ENCODE peak calls at places on chromosomes 12 and 14, in ten cellular contexts. One of them, this sample, is unnamed.
A peak's percentile ranks its signal among the peaks of the same experiment; 100 is the strongest.

GRCh38 chr12:113468365-113469223 is 3.1 kb downstream of the LHX5 start:
- DNase-seq in AG09309: no peak
- DNase-seq in A549: no peak
- DNase-seq in OCI-LY7: no peak
- DNase-seq in epithelial cell of esophagus: no peak
- DNase-seq in cardiac muscle cell: peak; percentile 10
- DNase-seq in ascending aorta: no peak
- DNase-seq in Panc1: no peak
- DNase-seq in GM12865: no peak
- DNase-seq in HL-60: no peak
- DNase-seq in this sample: no peak

GRCh38 chr12:51961834-51962233 is 10.3 kb downstream of the ACVR1B start:
- DNase-seq in Panc1: no peak
- DNase-seq in cardiac muscle cell: no peak
- DNase-seq in A549: no peak
- DNase-seq in epithelial cell of esophagus: peak; percentile 30
- DNase-seq in AG09309: no peak
- DNase-seq in OCI-LY7: no peak
- DNase-seq in GM12865: no peak
- DNase-seq in HL-60: no peak
- DNase-seq in ascending aorta: peak; percentile 28
- DNase-seq in this sample: no peak

GRCh38 chr12:100026241-100026640 is 41.5 kb upstream of the ANKS1B start:
- DNase-seq in HL-60: no peak
- DNase-seq in GM12865: no peak
- DNase-seq in ascending aorta: no peak
- DNase-seq in OCI-LY7: no peak
- DNase-seq in Panc1: no peak
- DNase-seq in A549: no peak
- DNase-seq in epithelial cell of esophagus: no peak
- DNase-seq in cardiac muscle cell: no peak
- DNase-seq in AG09309: no peak
- DNase-seq in this sample: no peak

GRCh38 chr14:37036669-37037341 is 135.6 kb downstream of the SLC25A21 start:
- DNase-seq in cardiac muscle cell: no peak
- DNase-seq in A549: no peak
- DNase-seq in ascending aorta: no peak
- DNase-seq in epithelial cell of esophagus: no peak
- DNase-seq in HL-60: no peak
- DNase-seq in OCI-LY7: no peak
- DNase-seq in AG09309: no peak
- DNase-seq in GM12865: peak; percentile 21
- DNase-seq in Panc1: no peak
- DNase-seq in this sample: peak; percentile 45

GRCh38 chr12:30825341-30825740 is 70.6 kb upstream of the CAPRIN2 start:
- DNase-seq in Panc1: no peak
- DNase-seq in cardiac muscle cell: no peak
- DNase-seq in epithelial cell of esophagus: no peak
- DNase-seq in GM12865: no peak
- DNase-seq in OCI-LY7: no peak
- DNase-seq in HL-60: no peak
- DNase-seq in A549: no peak
- DNase-seq in AG09309: no peak
- DNase-seq in ascending aorta: no peak
- DNase-seq in this sample: no peak

GRCh38 chr14:61282746-61283145 is 1.6 kb upstream of the TMEM30B start:
- DNase-seq in HL-60: no peak
- DNase-seq in epithelial cell of esophagus: peak; percentile 8
- DNase-seq in GM12865: no peak
- DNase-seq in A549: no peak
- DNase-seq in AG09309: no peak
- DNase-seq in Panc1: no peak
- DNase-seq in OCI-LY7: no peak
- DNase-seq in ascending aorta: no peak
- DNase-seq in cardiac muscle cell: no peak
- DNase-seq in this sample: no peak

GRCh38 chr12:10900972-10901371 is 8.4 kb downstream of the TAS2R13 start:
- DNase-seq in HL-60: no peak
- DNase-seq in Panc1: no peak
- DNase-seq in cardiac muscle cell: no peak
- DNase-seq in OCI-LY7: no peak
- DNase-seq in AG09309: no peak
- DNase-seq in GM12865: no peak
- DNase-seq in epithelial cell of esophagus: peak; percentile 7
- DNase-seq in A549: no peak
- DNase-seq in ascending aorta: no peak
- DNase-seq in this sample: no peak

GRCh38 chr12:12425616-12426015 is 68.7 kb downstream of the BORCS5 start:
- DNase-seq in HL-60: no peak
- DNase-seq in AG09309: no peak
- DNase-seq in GM12865: no peak
- DNase-seq in Panc1: no peak
- DNase-seq in ascending aorta: no peak
- DNase-seq in OCI-LY7: no peak
- DNase-seq in A549: no peak
- DNase-seq in epithelial cell of esophagus: peak; percentile 42
- DNase-seq in cardiac muscle cell: no peak
- DNase-seq in this sample: peak; percentile 51

GRCh38 chr14:76953196-76953945 is 75.1 kb downstream of the IRF2BPL start:
- DNase-seq in ascending aorta: peak; percentile 84
- DNase-seq in epithelial cell of esophagus: peak; percentile 73
- DNase-seq in cardiac muscle cell: no peak
- DNase-seq in OCI-LY7: no peak
- DNase-seq in HL-60: no peak
- DNase-seq in A549: peak; percentile 90
- DNase-seq in Panc1: no peak
- DNase-seq in GM12865: peak; percentile 57
- DNase-seq in AG09309: peak; percentile 44
- DNase-seq in this sample: peak; percentile 78

GRCh38 chr12:32583535-32583934 is 95.6 kb upstream of the DNM1L start:
- DNase-seq in HL-60: no peak
- DNase-seq in epithelial cell of esophagus: no peak
- DNase-seq in cardiac muscle cell: no peak
- DNase-seq in Panc1: no peak
- DNase-seq in GM12865: no peak
- DNase-seq in A549: no peak
- DNase-seq in OCI-LY7: no peak
- DNase-seq in AG09309: no peak
- DNase-seq in ascending aorta: no peak
- DNase-seq in this sample: peak; percentile 57

GRCh38 chr12:26097046-26097878 is 27.6 kb downstream of the BHLHE41 start:
- DNase-seq in ascending aorta: peak; percentile 77
- DNase-seq in GM12865: peak; percentile 69
- DNase-seq in OCI-LY7: peak; percentile 64
- DNase-seq in Panc1: peak; percentile 86
- DNase-seq in HL-60: peak; percentile 64
- DNase-seq in cardiac muscle cell: peak; percentile 81
- DNase-seq in AG09309: peak; percentile 37
- DNase-seq in epithelial cell of esophagus: peak; percentile 87
- DNase-seq in A549: peak; percentile 86
- DNase-seq in this sample: peak; percentile 86

GRCh38 chr14:98082833-98083232 is 1189.2 kb downstream of the BCL11B start:
- DNase-seq in epithelial cell of esophagus: no peak
- DNase-seq in HL-60: no peak
- DNase-seq in ascending aorta: no peak
- DNase-seq in OCI-LY7: no peak
- DNase-seq in cardiac muscle cell: no peak
- DNase-seq in A549: no peak
- DNase-seq in GM12865: no peak
- DNase-seq in Panc1: no peak
- DNase-seq in AG09309: no peak
- DNase-seq in this sample: no peak

GRCh38 chr14:76964695-76965094 is 63.8 kb downstream of the IRF2BPL start:
- DNase-seq in GM12865: peak; percentile 64
- DNase-seq in epithelial cell of esophagus: no peak
- DNase-seq in HL-60: no peak
- DNase-seq in ascending aorta: no peak
- DNase-seq in OCI-LY7: no peak
- DNase-seq in A549: no peak
- DNase-seq in Panc1: no peak
- DNase-seq in cardiac muscle cell: no peak
- DNase-seq in AG09309: no peak
- DNase-seq in this sample: no peak

GRCh38 chr12:123387508-123388217 is 3.7 kb downstream of the KMT5A start:
- DNase-seq in GM12865: peak; percentile 59
- DNase-seq in epithelial cell of esophagus: no peak
- DNase-seq in ascending aorta: no peak
- DNase-seq in AG09309: no peak
- DNase-seq in HL-60: peak; percentile 45
- DNase-seq in OCI-LY7: peak; percentile 49
- DNase-seq in Panc1: no peak
- DNase-seq in cardiac muscle cell: peak; percentile 12
- DNase-seq in A549: no peak
- DNase-seq in this sample: no peak

GRCh38 chr12:123382684-123383083 is 1.2 kb upstream of the KMT5A start:
- DNase-seq in OCI-LY7: no peak
- DNase-seq in epithelial cell of esophagus: no peak
- DNase-seq in A549: no peak
- DNase-seq in ascending aorta: no peak
- DNase-seq in GM12865: no peak
- DNase-seq in cardiac muscle cell: no peak
- DNase-seq in Panc1: no peak
- DNase-seq in HL-60: no peak
- DNase-seq in AG09309: no peak
- DNase-seq in this sample: no peak

GRCh38 chr12:123384994-123385376 is 1.1 kb downstream of the KMT5A start:
- DNase-seq in AG09309: no peak
- DNase-seq in ascending aorta: no peak
- DNase-seq in cardiac muscle cell: no peak
- DNase-seq in OCI-LY7: no peak
- DNase-seq in epithelial cell of esophagus: peak; percentile 77
- DNase-seq in GM12865: no peak
- DNase-seq in HL-60: no peak
- DNase-seq in A549: peak; percentile 60
- DNase-seq in Panc1: no peak
- DNase-seq in this sample: peak; percentile 65

GRCh38 chr12:123388218-123388947 is 4.5 kb downstream of the KMT5A start:
- DNase-seq in AG09309: no peak
- DNase-seq in ascending aorta: peak; percentile 90
- DNase-seq in OCI-LY7: peak; percentile 83
- DNase-seq in cardiac muscle cell: peak; percentile 88
- DNase-seq in A549: peak; percentile 87
- DNase-seq in epithelial cell of esophagus: peak; percentile 78
- DNase-seq in Panc1: no peak
- DNase-seq in HL-60: peak; percentile 70
- DNase-seq in GM12865: peak; percentile 81
- DNase-seq in this sample: peak; percentile 75

GRCh38 chr12:123384318-123384993 is 524 bp downstream of the KMT5A start:
- DNase-seq in A549: no peak
- DNase-seq in GM12865: peak; percentile 38
- DNase-seq in HL-60: no peak
- DNase-seq in epithelial cell of esophagus: peak; percentile 32
- DNase-seq in Panc1: no peak
- DNase-seq in ascending aorta: no peak
- DNase-seq in cardiac muscle cell: peak; percentile 11
- DNase-seq in AG09309: no peak
- DNase-seq in OCI-LY7: peak; percentile 19
- DNase-seq in this sample: no peak
- TF ChIP-seq CTCF in A549: peak; percentile 9
- TF ChIP-seq CTCF in GM12865: no peak
- TF ChIP-seq CTCF in HL-60: no peak
- TF ChIP-seq CTCF in epithelial cell of esophagus: no peak
- TF ChIP-seq CTCF in Panc1: no peak
- TF ChIP-seq CTCF in ascending aorta: no peak
- TF ChIP-seq CTCF in cardiac muscle cell: no peak
- TF ChIP-seq CTCF in AG09309: no peak
- TF ChIP-seq CTCF in OCI-LY7: peak; percentile 45
- TF ChIP-seq CTCF in this sample: no peak

GRCh38 chr12:120241561-120242274 is 23.8 kb downstream of the PXN start:
- DNase-seq in AG09309: no peak
- DNase-seq in HL-60: no peak
- DNase-seq in GM12865: no peak
- DNase-seq in Panc1: no peak
- DNase-seq in epithelial cell of esophagus: peak; percentile 73
- DNase-seq in cardiac muscle cell: no peak
- DNase-seq in OCI-LY7: no peak
- DNase-seq in ascending aorta: no peak
- DNase-seq in A549: no peak
- DNase-seq in this sample: no peak
- H3K4me3 ChIP-seq in AG09309: no peak overlapping the region
- H3K4me3 ChIP-seq in HL-60: no peak overlapping the region
- H3K4me3 ChIP-seq in GM12865: no peak overlapping the region
- H3K4me3 ChIP-seq in Panc1: no peak overlapping the region
- H3K4me3 ChIP-seq in epithelial cell of esophagus: no peak overlapping the region
- H3K4me3 ChIP-seq in cardiac muscle cell: no peak overlapping the region
- H3K4me3 ChIP-seq in OCI-LY7: no peak overlapping the region
- H3K4me3 ChIP-seq in ascending aorta: no peak overlapping the region
- H3K4me3 ChIP-seq in A549: no peak overlapping the region
- H3K4me3 ChIP-seq in this sample: no peak overlapping the region

DNA sequence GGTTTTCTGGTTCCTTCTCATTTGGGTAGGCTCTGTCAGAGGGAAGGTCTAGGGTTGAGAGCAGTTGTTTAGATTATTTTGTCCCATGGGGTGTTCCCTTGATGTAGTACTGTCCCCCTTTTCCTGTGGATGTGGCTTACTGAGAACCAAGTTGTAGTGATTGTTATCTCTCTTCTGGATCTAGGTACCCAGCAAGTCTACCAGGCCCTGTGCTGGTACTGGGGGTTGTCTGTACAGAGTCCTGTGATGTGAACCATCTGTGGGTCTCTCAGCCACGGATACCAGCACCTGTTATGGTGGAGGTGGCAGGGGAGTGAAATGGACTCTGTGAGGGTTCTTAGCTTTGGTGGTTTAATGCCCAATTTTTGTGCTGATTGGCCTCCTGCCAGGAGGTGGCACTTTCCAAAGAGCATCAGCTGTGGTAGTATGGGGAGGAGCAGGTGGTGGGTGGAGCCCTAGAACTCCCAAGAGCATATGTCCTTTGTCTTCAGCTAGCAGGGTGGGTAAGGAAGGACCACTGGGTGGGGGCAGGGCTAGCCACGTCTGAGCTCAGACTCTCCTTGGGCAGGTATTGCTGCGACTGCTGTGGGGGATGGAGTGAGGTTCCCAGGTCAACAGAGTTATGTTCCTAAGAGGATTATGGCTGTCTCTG is 179.3 kb upstream of the BTG1 start:
- DNase-seq in Panc1: no peak
- DNase-seq in cardiac muscle cell: no peak
- DNase-seq in OCI-LY7: peak; percentile 51
- DNase-seq in A549: no peak
- DNase-seq in HL-60: no peak
- DNase-seq in AG09309: no peak
- DNase-seq in GM12865: no peak
- DNase-seq in ascending aorta: no peak
- DNase-seq in epithelial cell of esophagus: no peak
- DNase-seq in this sample: no peak
- TF ChIP-seq CTCF in Panc1: no peak
- TF ChIP-seq CTCF in cardiac muscle cell: no peak
- TF ChIP-seq CTCF in OCI-LY7: peak; percentile 46
- TF ChIP-seq CTCF in A549: no peak
- TF ChIP-seq CTCF in HL-60: no peak
- TF ChIP-seq CTCF in AG09309: no peak
- TF ChIP-seq CTCF in GM12865: no peak
- TF ChIP-seq CTCF in ascending aorta: no peak
- TF ChIP-seq CTCF in epithelial cell of esophagus: no peak
- TF ChIP-seq CTCF in this sample: no peak

DNA sequence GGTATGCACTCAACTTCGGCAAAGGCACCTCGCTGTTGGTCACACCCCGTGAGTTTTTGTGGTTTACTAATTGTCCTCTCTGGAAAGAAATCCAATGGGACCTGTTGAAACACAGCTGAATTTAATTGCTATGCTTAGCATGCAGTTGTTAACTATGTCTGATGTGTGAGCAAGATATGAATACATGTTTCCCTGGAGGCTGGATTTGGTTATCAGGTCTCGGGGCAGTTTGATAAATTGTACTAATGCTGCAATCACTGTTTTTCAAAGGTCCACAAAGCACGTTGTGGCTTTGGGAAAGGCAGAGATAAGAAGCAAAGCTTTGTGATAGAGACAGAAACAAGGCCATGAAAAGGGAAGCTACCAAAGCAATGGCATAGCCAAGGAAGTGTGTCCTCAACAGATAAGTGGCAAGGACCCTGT is 91.3 kb downstream of the DAD1 start:
- DNase-seq in A549: no peak
- DNase-seq in AG09309: no peak
- DNase-seq in ascending aorta: no peak
- DNase-seq in HL-60: no peak
- DNase-seq in GM12865: no peak
- DNase-seq in cardiac muscle cell: no peak
- DNase-seq in epithelial cell of esophagus: peak; percentile 53
- DNase-seq in Panc1: no peak
- DNase-seq in OCI-LY7: no peak
- DNase-seq in this sample: no peak
- H3K4me3 ChIP-seq in A549: no peak overlapping the region
- H3K4me3 ChIP-seq in AG09309: no peak overlapping the region
- H3K4me3 ChIP-seq in ascending aorta: no peak overlapping the region
- H3K4me3 ChIP-seq in HL-60: no peak overlapping the region
- H3K4me3 ChIP-seq in GM12865: no peak overlapping the region
- H3K4me3 ChIP-seq in cardiac muscle cell: no peak overlapping the region
- H3K4me3 ChIP-seq in epithelial cell of esophagus: no peak overlapping the region
- H3K4me3 ChIP-seq in Panc1: no peak overlapping the region
- H3K4me3 ChIP-seq in OCI-LY7: no peak overlapping the region
- H3K4me3 ChIP-seq in this sample: no peak overlapping the region